ENCODE peak calls at places on chromosomes 4 and X, in nine cellular contexts. W is ovary, F is heart left ventricle, E is nephron progenitor cell, C is fibroblast of lung, D is kidney epithelial cell, B is fibroblast of the aortic adventitia, X is A549, Q is pancreas. J is an unnamed sample.

GRCh38 chrX:65677954-65678469 is 10.6 kb downstream of the MSN start:
- DNase-seq in W (no peak), F (no peak), E (no peak), C (peak), D (no peak), B (peak), X (peak), Q (no peak), J (peak)

GRCh38 chr4:147793973-147794690 is 62.2 kb downstream of the ARHGAP10 start:
- DNase-seq in W (no peak), F (no peak), E (no peak), C (no peak), D (no peak), B (no peak), X (no peak), Q (no peak), J (peak)

GRCh38 chr4:79917246-79917645 is 155.8 kb downstream of the ANTXR2 start:
- DNase-seq in W (no peak), F (no peak), E (peak), C (peak), D (no peak), B (peak), X (peak), Q (no peak), J (peak)

GRCh38 chrX:41180194-41180902 is 95.1 kb downstream of the USP9X start:
- DNase-seq in W (peak), F (no peak), E (peak), C (peak), D (peak), B (peak), X (peak), Q (no peak), J (peak)

GRCh38 chr4:91114386-91114785 is 987.2 kb downstream of the CCSER1 start:
- DNase-seq in W (no peak), F (no peak), E (no peak), C (no peak), D (no peak), B (no peak), X (no peak), Q (no peak), J (no peak)

GRCh38 chrX:153774576-153775292 is 6.1 kb upstream of the SRPK3 start:
- DNase-seq in W (peak), F (no peak), E (peak), C (no peak), D (no peak), B (no peak), X (no peak), Q (no peak), J (no peak)

GRCh38 chrX:46912098-46912672 is at the start of gene JADE3:
- DNase-seq in W (peak), F (peak), E (peak), C (peak), D (peak), B (peak), X (peak), Q (peak), J (peak)

GRCh38 chrX:154040307-154040756 is 20.6 kb upstream of the IRAK1 start:
- DNase-seq in W (no peak), F (no peak), E (no peak), C (peak), D (no peak), B (peak), X (no peak), Q (no peak), J (peak)

GRCh38 chr4:660401-660800 is 13.7 kb downstream of the ATP5ME start:
- DNase-seq in W (peak), F (peak), E (no peak), C (no peak), D (no peak), B (no peak), X (no peak), Q (no peak), J (no peak)

GRCh38 chr4:153655928-153656327 is 28.2 kb upstream of the TLR2 start:
- DNase-seq in W (no peak), F (no peak), E (no peak), C (peak), D (no peak), B (peak), X (no peak), Q (no peak), J (peak)

GRCh38 chr4:57190651-57191481 is 80.7 kb upstream of the IGFBP7 start:
- DNase-seq in W (no peak), F (no peak), E (peak), C (peak), D (no peak), B (peak), X (peak), Q (no peak), J (peak)

GRCh38 chr4:140094701-140095420 is 59.1 kb downstream of the MAML3 start:
- DNase-seq in W (peak), F (peak), E (peak), C (peak), D (no peak), B (no peak), X (no peak), Q (peak), J (no peak)

GRCh38 chr4:142282870-142283431 is 563.1 kb downstream of the INPP4B start:
- DNase-seq in W (no peak), F (no peak), E (peak), C (no peak), D (no peak), B (peak), X (no peak), Q (no peak), J (peak)

GRCh38 chrX:43592597-43592996 is 63.5 kb upstream of the MAOA start:
- DNase-seq in W (no peak), F (no peak), E (no peak), C (no peak), D (no peak), B (no peak), X (no peak), Q (no peak), J (peak)

GRCh38 chrX:70445197-70445656 is 592 bp downstream of the DLG3 start:
- DNase-seq in W (no peak), F (no peak), E (no peak), C (no peak), D (no peak), B (no peak), X (no peak), Q (no peak), J (no peak)

GRCh38 chr4:173960398-173960797 is 323.1 kb downstream of the FBXO8 start:
- DNase-seq in W (no peak), F (no peak), E (no peak), C (no peak), D (no peak), B (no peak), X (no peak), Q (no peak), J (no peak)

GRCh38 chr4:105780176-105780575 is 71.6 kb downstream of the GSTCD start:
- DNase-seq in W (no peak), F (no peak), E (no peak), C (no peak), D (no peak), B (no peak), X (no peak), Q (no peak), J (no peak)

GRCh38 chrX:76893930-76894329 is 466.4 kb downstream of the MAGEE1 start:
- DNase-seq in W (no peak), F (no peak), E (no peak), C (no peak), D (no peak), B (peak), X (no peak), Q (no peak), J (peak)

GRCh38 chr4:113162089-113162488 is 112.6 kb downstream of the ANK2 start:
- DNase-seq in W (no peak), F (no peak), E (no peak), C (no peak), D (no peak), B (no peak), X (no peak), Q (no peak), J (peak)
- TF ChIP-seq CTCF in W (no peak), F (no peak), E (no peak), C (no peak), D (no peak), B (no peak), X (no peak), Q (no peak), J (no peak)

GRCh38 chr4:5435823-5436222 is 272.5 kb downstream of the EVC2 start:
- DNase-seq in W (no peak), F (no peak), E (no peak), C (no peak), D (no peak), B (no peak), X (no peak), Q (no peak), J (no peak)

GRCh38 chr4:5429747-5430146 is 278.6 kb downstream of the EVC2 start:
- DNase-seq in W (no peak), F (no peak), E (no peak), C (no peak), D (no peak), B (no peak), X (no peak), Q (no peak), J (no peak)

GRCh38 chr4:5433196-5433595 is 275.2 kb downstream of the EVC2 start:
- DNase-seq in W (no peak), F (no peak), E (no peak), C (no peak), D (no peak), B (no peak), X (no peak), Q (no peak), J (no peak)

GRCh38 chr4:5435201-5435600 is 273.2 kb downstream of the EVC2 start:
- DNase-seq in W (no peak), F (no peak), E (no peak), C (no peak), D (no peak), B (no peak), X (no peak), Q (no peak), J (no peak)
- TF ChIP-seq CTCF in W (no peak), F (no peak), E (no peak), C (no peak), D (no peak), B (no peak), X (no peak), Q (no peak), J (no peak)

GRCh38 chrX:140123446-140123845 is 158.1 kb upstream of the CXorf66 start:
- DNase-seq in W (no peak), F (no peak), E (peak), C (peak), D (no peak), B (peak), X (no peak), Q (no peak), J (peak)
- TF ChIP-seq CTCF in W (no peak), F (no peak), E (peak), C (no peak), D (peak), B (peak), X (no peak), Q (no peak), J (peak)

DNA sequence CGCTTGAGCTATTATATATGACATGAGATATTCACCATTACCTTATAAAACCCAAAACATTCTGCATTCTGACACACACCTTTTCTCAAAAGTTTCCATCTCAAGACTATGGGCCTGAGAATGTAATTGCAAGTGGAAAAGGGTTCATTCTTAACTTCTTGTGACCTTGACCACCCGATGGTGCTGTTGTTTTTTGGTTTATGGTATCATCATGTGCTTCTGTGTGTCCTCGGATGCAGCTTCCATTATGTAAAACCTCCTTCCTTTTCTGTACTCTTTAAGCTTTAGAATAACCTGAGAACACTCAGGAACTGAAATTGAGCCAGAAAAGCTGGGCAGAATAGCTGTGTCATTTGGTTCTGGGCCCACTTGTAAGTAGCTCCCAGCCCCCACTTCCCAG is 16.2 kb upstream of the PUDP start:
- DNase-seq in W (no peak), F (no peak), E (no peak), C (no peak), D (no peak), B (no peak), X (no peak), Q (no peak), J (no peak)
- TF ChIP-seq CTCF in W (no peak), F (no peak), E (no peak), C (no peak), D (no peak), B (no peak), X (no peak), Q (no peak), J (no peak)

GRCh38 chrX:130874751-130875150 is 28.3 kb downstream of the ENOX2 start:
- DNase-seq in W (no peak), F (no peak), E (no peak), C (peak), D (no peak), B (peak), X (no peak), Q (no peak), J (no peak)
- TF ChIP-seq CTCF in W (no peak), F (no peak), E (no peak), C (no peak), D (no peak), B (no peak), X (no peak), Q (no peak), J (no peak)

GRCh38 chr4:138499627-138500026 is 257.5 kb upstream of the SLC7A11 start:
- DNase-seq in W (no peak), F (no peak), E (no peak), C (no peak), D (no peak), B (no peak), X (no peak), Q (no peak), J (no peak)
- TF ChIP-seq CTCF in W (no peak), F (no peak), E (no peak), C (no peak), D (no peak), B (no peak), X (no peak), Q (no peak), J (no peak)

DNA sequence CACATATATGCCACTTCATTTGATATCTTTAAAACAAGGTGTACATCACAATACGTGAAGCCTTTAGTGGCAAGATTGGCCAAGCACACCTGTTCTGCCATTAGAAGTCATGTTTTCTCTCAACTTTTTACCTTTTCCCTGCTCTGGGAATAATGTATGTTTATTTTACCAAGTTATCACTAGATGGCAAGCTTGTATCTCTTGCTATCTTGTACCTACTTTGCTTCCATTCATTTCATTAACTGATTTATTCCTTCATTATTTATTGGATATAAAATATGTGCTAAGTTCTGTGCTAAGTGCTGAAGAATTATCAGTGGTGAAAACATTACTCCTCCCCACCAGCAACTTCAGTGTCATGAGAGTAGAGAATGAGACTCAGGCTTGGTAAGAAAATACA is 245.5 kb downstream of the ANK2 start:
- DNase-seq in W (no peak), F (no peak), E (no peak), C (no peak), D (no peak), B (no peak), X (no peak), Q (no peak), J (peak)
- TF ChIP-seq CTCF in W (no peak), F (no peak), E (no peak), C (no peak), D (no peak), B (no peak), X (peak), Q (no peak), J (no peak)

DNA sequence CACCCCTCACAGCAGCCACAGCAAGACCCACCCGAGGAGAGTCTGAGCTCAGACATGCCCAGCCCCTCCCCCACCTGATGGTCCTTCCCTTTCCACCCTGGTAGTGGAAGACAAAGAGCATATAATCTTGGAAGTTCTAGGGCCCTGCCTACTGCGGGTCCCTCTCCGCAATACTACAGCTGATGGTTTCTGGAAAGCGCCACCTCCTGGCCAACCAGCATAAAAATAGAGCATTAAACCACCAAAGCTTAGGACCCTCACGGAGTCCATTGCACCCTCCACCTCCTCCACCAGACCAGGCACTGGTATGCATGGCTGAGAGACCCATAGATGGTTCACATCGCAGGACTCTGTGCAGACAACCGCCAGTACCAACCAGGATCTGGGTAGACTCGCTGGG is 78.2 kb downstream of the SH3BGRL start:
- DNase-seq in W (no peak), F (no peak), E (no peak), C (no peak), D (no peak), B (no peak), X (no peak), Q (no peak), J (peak)
- TF ChIP-seq CTCF in W (no peak), F (no peak), E (no peak), C (no peak), D (no peak), B (no peak), X (no peak), Q (no peak), J (peak)

DNA sequence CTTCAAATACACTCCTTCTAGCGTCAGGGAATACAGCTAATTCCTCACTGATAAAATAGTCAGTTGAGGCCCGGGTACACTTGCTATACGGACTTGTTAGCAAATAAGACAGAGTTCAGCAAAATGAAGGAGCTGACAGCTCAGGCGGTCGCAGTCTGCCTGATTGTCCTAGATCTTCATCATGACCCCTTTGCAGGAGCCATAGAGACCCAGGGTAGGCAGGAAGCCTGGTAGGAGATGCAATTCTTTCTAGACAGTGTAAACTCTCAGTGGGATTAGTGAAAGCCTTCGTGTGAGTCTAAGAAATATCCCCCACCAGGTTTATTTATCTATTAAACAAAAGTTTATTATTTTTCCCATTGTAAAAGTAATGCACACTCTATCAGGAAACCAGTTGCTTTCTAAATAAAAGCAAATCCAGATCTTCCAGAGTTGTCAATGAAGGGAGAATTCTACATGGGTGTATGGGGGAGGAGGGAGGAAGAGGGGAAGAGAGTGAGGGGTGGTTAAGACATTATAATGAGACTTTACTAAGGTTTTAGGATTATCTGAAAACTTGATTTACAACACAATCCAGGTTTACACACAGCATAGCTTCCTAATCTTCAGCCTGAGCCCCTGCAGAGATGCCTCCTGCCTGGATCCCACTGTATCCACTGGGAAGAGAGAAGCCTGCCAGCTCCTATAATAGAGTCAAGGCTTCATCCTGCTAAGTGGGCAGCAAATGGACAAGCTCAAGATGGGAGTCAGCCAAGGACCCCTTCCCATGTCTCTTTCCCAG is 85.8 kb upstream of the KIT start:
- DNase-seq in W (no peak), F (no peak), E (no peak), C (no peak), D (no peak), B (no peak), X (no peak), Q (no peak), J (no peak)
- TF ChIP-seq CTCF in W (no peak), F (no peak), E (no peak), C (no peak), D (no peak), B (no peak), X (no peak), Q (no peak), J (no peak)